ENCODE peak calls at places on chromosomes 5 and 9, in nine cellular contexts. H, J, I, E, M, N, K, B and P are unnamed samples.
A peak's percentile ranks its signal among the peaks of the same experiment; 100 is the strongest.

GRCh38 chr9:97788763-97789663 is 64.0 kb upstream of the FOXE1 start:
- DNase-seq in K (no peak), I (no peak), N (no peak), H (no peak), M (no peak), B (no peak), E (no peak), J (no peak), P (no peak)

GRCh38 chr5:134371834-134372340 is 518 bp downstream of the UBE2B start:
- DNase-seq in I (peak; percentile 93), B (peak; percentile 22), E (peak; percentile 36), J (peak; percentile 63), H (peak; percentile 87), N (no peak), M (peak; percentile 43), K (peak; percentile 63), P (peak; percentile 34)

GRCh38 chr9:33446507-33447403 is 638 bp downstream of the AQP3 start:
- DNase-seq in I (no peak), J (peak; percentile 37), M (peak; percentile 54), E (no peak), K (peak; percentile 68), H (no peak), N (no peak), B (peak; percentile 45), P (no peak)

GRCh38 chr5:179558912-179559279 is 8.5 kb downstream of the RUFY1 start:
- DNase-seq in K (peak; percentile 64), E (no peak), M (peak; percentile 52), J (peak; percentile 57), N (peak; percentile 33), H (no peak), B (peak; percentile 32), I (no peak), P (no peak)

GRCh38 chr5:139774980-139775654 is 20.5 kb upstream of the PSD2 start:
- DNase-seq in K (peak; percentile 94), E (peak; percentile 78), I (peak; percentile 59), H (no peak), N (no peak), B (peak; percentile 48), J (peak; percentile 96), M (peak; percentile 54), P (peak; percentile 79)

GRCh38 chr5:38257236-38258036 is 923 bp upstream of the EGFLAM start:
- DNase-seq in E (no peak), M (no peak), I (no peak), H (no peak), N (no peak), K (peak; percentile 36), J (peak; percentile 61), B (no peak), P (no peak)

GRCh38 chr9:74609671-74610416 is 112.7 kb downstream of the RORB start:
- DNase-seq in E (no peak), N (no peak), M (peak; percentile 1), J (no peak), B (no peak), K (peak; percentile 15), I (no peak), H (no peak), P (no peak)

GRCh38 chr9:14535161-14535930 is 157.9 kb downstream of the ZDHHC21 start:
- DNase-seq in M (no peak), E (no peak), B (no peak), J (no peak), I (no peak), H (no peak), K (no peak), N (no peak), P (no peak)

GRCh38 chr5:62431735-62432617 is 19.4 kb downstream of the IPO11 start:
- DNase-seq in E (peak; percentile 4), K (no peak), I (peak; percentile 56), H (no peak), B (no peak), N (no peak), M (peak; percentile 66), J (no peak), P (no peak)

GRCh38 chr5:181241393-181241975 is 2.2 kb downstream of the RACK1 start:
- DNase-seq in H (no peak), M (peak; percentile 85), B (peak; percentile 84), N (peak; percentile 55), I (peak; percentile 75), E (no peak), J (no peak), K (peak; percentile 29), P (no peak)